ENCODE peak calls at places on chromosomes 16 and 17, in nine cellular contexts. O, M, L, B, W, Q, T, R and K are unnamed samples.

GRCh38 chr17:79372470-79373238 is 238.2 kb downstream of the RBFOX3 start:
- DNase-seq in O (no peak), M (no peak), L (no peak), B (peak), W (no peak), Q (no peak), T (no peak), R (no peak), K (no peak)

GRCh38 chr17:32396343-32396742 is 46.4 kb downstream of the ZNF207 start:
- DNase-seq in O (no peak), M (no peak), L (no peak), B (no peak), W (no peak), Q (no peak), T (no peak), R (no peak), K (no peak)

GRCh38 chr17:3917391-3917931 is 1.2 kb upstream of the P2RX1 start:
- DNase-seq in O (peak), M (no peak), L (no peak), B (peak), W (no peak), Q (no peak), T (no peak), R (no peak), K (no peak)

GRCh38 chr17:79074650-79075432 is at the start of gene ENGASE:
- DNase-seq in O (peak), M (peak), L (peak), B (peak), W (peak), Q (peak), T (peak), R (peak), K (peak)

GRCh38 chr17:9982159-9982558 is 77.1 kb upstream of the RCVRN start:
- DNase-seq in O (no peak), M (no peak), L (no peak), B (peak), W (no peak), Q (no peak), T (no peak), R (no peak), K (no peak)

GRCh38 chr16:10172848-10173655 is 9.2 kb downstream of the GRIN2A start:
- DNase-seq in O (no peak), M (no peak), L (peak), B (no peak), W (no peak), Q (no peak), T (no peak), R (no peak), K (no peak)

GRCh38 chr17:7220593-7221280 is 999 bp downstream of the ACADVL start:
- DNase-seq in O (peak), M (peak), L (peak), B (no peak), W (no peak), Q (peak), T (peak), R (no peak), K (peak)

GRCh38 chr17:28792877-28793666 is 49.3 kb downstream of the TRAF4 start:
- DNase-seq in O (peak), M (no peak), L (no peak), B (peak), W (no peak), Q (peak), T (no peak), R (no peak), K (no peak)

GRCh38 chr16:51408357-51408756 is 257.3 kb upstream of the SALL1 start:
- DNase-seq in O (peak), M (no peak), L (peak), B (no peak), W (no peak), Q (no peak), T (no peak), R (no peak), K (no peak)

GRCh38 chr16:20931066-20931465 is 30.5 kb downstream of the LYRM1 start:
- DNase-seq in O (no peak), M (no peak), L (no peak), B (no peak), W (no peak), Q (no peak), T (no peak), R (no peak), K (no peak)

GRCh38 chr17:69594641-69595040 is 180.1 kb downstream of the MAP2K6 start:
- DNase-seq in O (no peak), M (no peak), L (no peak), B (no peak), W (no peak), Q (no peak), T (no peak), R (no peak), K (no peak)

GRCh38 chr17:72597354-72598087 is 476.7 kb downstream of the SOX9 start:
- DNase-seq in O (no peak), M (no peak), L (no peak), B (no peak), W (no peak), Q (no peak), T (no peak), R (no peak), K (no peak)

GRCh38 chr16:1082266-1082951 is 9.9 kb downstream of the SSTR5 start:
- DNase-seq in O (peak), M (no peak), L (no peak), B (peak), W (no peak), Q (no peak), T (no peak), R (no peak), K (no peak)

GRCh38 chr16:53995378-53995777 is 291.2 kb downstream of the IRX3 start:
- DNase-seq in O (no peak), M (no peak), L (no peak), B (no peak), W (no peak), Q (no peak), T (no peak), R (no peak), K (no peak)

GRCh38 chr16:87791295-87792204 is 25.8 kb upstream of the KLHDC4 start:
- DNase-seq in O (no peak), M (no peak), L (no peak), B (no peak), W (peak), Q (peak), T (no peak), R (no peak), K (no peak)

GRCh38 chr17:42142371-42142896 is 12.4 kb downstream of the RAB5C start:
- DNase-seq in O (peak), M (no peak), L (no peak), B (no peak), W (no peak), Q (no peak), T (no peak), R (no peak), K (no peak)

GRCh38 chr17:40607641-40608040 is 40.0 kb downstream of the SMARCE1 start:
- DNase-seq in O (no peak), M (peak), L (no peak), B (no peak), W (no peak), Q (no peak), T (peak), R (no peak), K (peak)

GRCh38 chr17:73722163-73722562 is 77.9 kb upstream of the SDK2 start:
- DNase-seq in O (no peak), M (peak), L (no peak), B (no peak), W (no peak), Q (no peak), T (peak), R (no peak), K (peak)

GRCh38 chr16:24645739-24646645 is 83.5 kb upstream of the TNRC6A start:
- DNase-seq in O (peak), M (no peak), L (peak), B (no peak), W (no peak), Q (no peak), T (no peak), R (no peak), K (no peak)

GRCh38 chr16:17538942-17539341 is 68.2 kb upstream of the XYLT1 start:
- DNase-seq in O (peak), M (no peak), L (no peak), B (no peak), W (no peak), Q (no peak), T (no peak), R (no peak), K (no peak)

GRCh38 chr16:13391337-13391736 is 489.9 kb downstream of the SHISA9 start:
- DNase-seq in O (no peak), M (no peak), L (no peak), B (no peak), W (no peak), Q (no peak), T (no peak), R (no peak), K (no peak)

GRCh38 chr17:12282056-12282455 is 261.4 kb downstream of the MAP2K4 start:
- DNase-seq in O (peak), M (no peak), L (peak), B (no peak), W (no peak), Q (no peak), T (no peak), R (no peak), K (no peak)